ENCODE peak calls at places on chromosome 3, in six cellular contexts. One of them, this sample, is unnamed.
A peak's percentile ranks its signal among the peaks of the same experiment; 100 is the strongest.

GRCh38 chr3:146033950-146034349 is 127.0 kb downstream of the PLOD2 start:
- DNase-seq in RWPE1: no peak
- DNase-seq in effector memory CD4-positive, alpha-beta T cell: no peak
- DNase-seq in fibroblast of lung: no peak
- DNase-seq in tibial artery: no peak
- DNase-seq in hepatocyte: no peak
- DNase-seq in this sample: no peak

GRCh38 chr3:171770689-171771620 is 39.3 kb downstream of the PLD1 start:
- DNase-seq in RWPE1: peak; percentile 88
- DNase-seq in effector memory CD4-positive, alpha-beta T cell: no peak
- DNase-seq in fibroblast of lung: peak; percentile 92
- DNase-seq in tibial artery: peak; percentile 77
- DNase-seq in hepatocyte: peak; percentile 81
- DNase-seq in this sample: no peak

GRCh38 chr3:41693799-41694198 is 268.1 kb downstream of the ULK4 start:
- DNase-seq in RWPE1: no peak
- DNase-seq in effector memory CD4-positive, alpha-beta T cell: no peak
- DNase-seq in fibroblast of lung: peak; percentile 71
- DNase-seq in tibial artery: no peak
- DNase-seq in hepatocyte: no peak
- DNase-seq in this sample: no peak

GRCh38 chr3:15638193-15638890 is 36.8 kb downstream of the BTD start:
- DNase-seq in RWPE1: no peak
- DNase-seq in effector memory CD4-positive, alpha-beta T cell: no peak
- DNase-seq in fibroblast of lung: peak; percentile 24
- DNase-seq in tibial artery: no peak
- DNase-seq in hepatocyte: peak; percentile 25
- DNase-seq in this sample: no peak

GRCh38 chr3:116443096-116443793 is 2.0 kb downstream of the LSAMP start:
- DNase-seq in RWPE1: no peak
- DNase-seq in effector memory CD4-positive, alpha-beta T cell: no peak
- DNase-seq in fibroblast of lung: peak; percentile 29
- DNase-seq in tibial artery: no peak
- DNase-seq in hepatocyte: no peak
- DNase-seq in this sample: no peak

GRCh38 chr3:120841264-120841663 is 66.7 kb upstream of the STXBP5L start:
- DNase-seq in RWPE1: no peak
- DNase-seq in effector memory CD4-positive, alpha-beta T cell: no peak
- DNase-seq in fibroblast of lung: no peak
- DNase-seq in tibial artery: no peak
- DNase-seq in hepatocyte: no peak
- DNase-seq in this sample: no peak

GRCh38 chr3:190345027-190345821 is 23.0 kb upstream of the CLDN1 start:
- DNase-seq in RWPE1: peak; percentile 73
- DNase-seq in effector memory CD4-positive, alpha-beta T cell: no peak
- DNase-seq in fibroblast of lung: peak; percentile 75
- DNase-seq in tibial artery: no peak
- DNase-seq in hepatocyte: peak; percentile 49
- DNase-seq in this sample: no peak

GRCh38 chr3:185362850-185363661 is at the start of gene MAP3K13:
- DNase-seq in RWPE1: peak; percentile 90
- DNase-seq in effector memory CD4-positive, alpha-beta T cell: peak; percentile 1
- DNase-seq in fibroblast of lung: peak; percentile 97
- DNase-seq in tibial artery: peak; percentile 87
- DNase-seq in hepatocyte: peak; percentile 94
- DNase-seq in this sample: peak; percentile 58

GRCh38 chr3:177282028-177282655 is 84.9 kb upstream of the TBL1XR1 start:
- DNase-seq in RWPE1: no peak
- DNase-seq in effector memory CD4-positive, alpha-beta T cell: no peak
- DNase-seq in fibroblast of lung: no peak
- DNase-seq in tibial artery: no peak
- DNase-seq in hepatocyte: no peak
- DNase-seq in this sample: no peak

GRCh38 chr3:62329970-62330369 is 43.4 kb downstream of the FEZF2 start:
- DNase-seq in RWPE1: no peak
- DNase-seq in effector memory CD4-positive, alpha-beta T cell: no peak
- DNase-seq in fibroblast of lung: no peak
- DNase-seq in tibial artery: no peak
- DNase-seq in hepatocyte: no peak
- DNase-seq in this sample: no peak

GRCh38 chr3:78101363-78101762 is 1061.5 kb downstream of the ROBO2 start:
- DNase-seq in RWPE1: no peak
- DNase-seq in effector memory CD4-positive, alpha-beta T cell: no peak
- DNase-seq in fibroblast of lung: peak; percentile 73
- DNase-seq in tibial artery: no peak
- DNase-seq in hepatocyte: no peak
- DNase-seq in this sample: no peak

GRCh38 chr3:169148448-169149348 is 514.8 kb downstream of the MECOM start:
- DNase-seq in RWPE1: no peak
- DNase-seq in effector memory CD4-positive, alpha-beta T cell: no peak
- DNase-seq in fibroblast of lung: no peak
- DNase-seq in tibial artery: no peak
- DNase-seq in hepatocyte: no peak
- DNase-seq in this sample: no peak

GRCh38 chr3:31543375-31543774 is 10.7 kb downstream of the STT3B start:
- DNase-seq in RWPE1: no peak
- DNase-seq in effector memory CD4-positive, alpha-beta T cell: no peak
- DNase-seq in fibroblast of lung: peak; percentile 71
- DNase-seq in tibial artery: no peak
- DNase-seq in hepatocyte: no peak
- DNase-seq in this sample: no peak

GRCh38 chr3:53884623-53885022 is 2.7 kb upstream of the ACTR8 start:
- DNase-seq in RWPE1: no peak
- DNase-seq in effector memory CD4-positive, alpha-beta T cell: no peak
- DNase-seq in fibroblast of lung: no peak
- DNase-seq in tibial artery: no peak
- DNase-seq in hepatocyte: no peak
- DNase-seq in this sample: no peak

GRCh38 chr3:189512039-189512438 is 119.2 kb upstream of the TP63 start:
- DNase-seq in RWPE1: no peak
- DNase-seq in effector memory CD4-positive, alpha-beta T cell: no peak
- DNase-seq in fibroblast of lung: no peak
- DNase-seq in tibial artery: no peak
- DNase-seq in hepatocyte: no peak
- DNase-seq in this sample: no peak

GRCh38 chr3:115626006-115626409 is 2.7 kb downstream of the GAP43 start:
- DNase-seq in RWPE1: no peak
- DNase-seq in effector memory CD4-positive, alpha-beta T cell: no peak
- DNase-seq in fibroblast of lung: no peak
- DNase-seq in tibial artery: no peak
- DNase-seq in hepatocyte: no peak
- DNase-seq in this sample: no peak

GRCh38 chr3:194574639-194575483 is 58.4 kb downstream of the TMEM44 start:
- DNase-seq in RWPE1: peak; percentile 46
- DNase-seq in effector memory CD4-positive, alpha-beta T cell: no peak
- DNase-seq in fibroblast of lung: peak; percentile 80
- DNase-seq in tibial artery: no peak
- DNase-seq in hepatocyte: no peak
- DNase-seq in this sample: no peak

GRCh38 chr3:129820587-129820986 is 72.9 kb downstream of the TMCC1 start:
- DNase-seq in RWPE1: no peak
- DNase-seq in effector memory CD4-positive, alpha-beta T cell: no peak
- DNase-seq in fibroblast of lung: no peak
- DNase-seq in tibial artery: no peak
- DNase-seq in hepatocyte: no peak
- DNase-seq in this sample: no peak

GRCh38 chr3:172550347-172550943 is 27.2 kb upstream of the TNFSF10 start:
- DNase-seq in RWPE1: peak; percentile 84
- DNase-seq in effector memory CD4-positive, alpha-beta T cell: no peak
- DNase-seq in fibroblast of lung: peak; percentile 79
- DNase-seq in tibial artery: no peak
- DNase-seq in hepatocyte: peak; percentile 55
- DNase-seq in this sample: peak; percentile 21

GRCh38 chr3:101836907-101837598 is 12.3 kb upstream of the NFKBIZ start:
- DNase-seq in RWPE1: no peak
- DNase-seq in effector memory CD4-positive, alpha-beta T cell: no peak
- DNase-seq in fibroblast of lung: peak; percentile 90
- DNase-seq in tibial artery: no peak
- DNase-seq in hepatocyte: no peak
- DNase-seq in this sample: no peak

GRCh38 chr3:58749948-58750347 is 83.4 kb upstream of the FAM3D start:
- DNase-seq in RWPE1: no peak
- DNase-seq in effector memory CD4-positive, alpha-beta T cell: no peak
- DNase-seq in fibroblast of lung: no peak
- DNase-seq in tibial artery: no peak
- DNase-seq in hepatocyte: no peak
- DNase-seq in this sample: no peak

GRCh38 chr3:149703474-149703873 is 45.6 kb upstream of the WWTR1 start:
- DNase-seq in RWPE1: no peak
- DNase-seq in effector memory CD4-positive, alpha-beta T cell: no peak
- DNase-seq in fibroblast of lung: peak; percentile 87
- DNase-seq in tibial artery: no peak
- DNase-seq in hepatocyte: no peak
- DNase-seq in this sample: no peak

GRCh38 chr3:71303627-71304260 is 279.8 kb downstream of the FOXP1 start:
- DNase-seq in RWPE1: no peak
- DNase-seq in effector memory CD4-positive, alpha-beta T cell: no peak
- DNase-seq in fibroblast of lung: peak; percentile 14
- DNase-seq in tibial artery: no peak
- DNase-seq in hepatocyte: no peak
- DNase-seq in this sample: no peak

GRCh38 chr3:88668180-88668579 is 439.2 kb upstream of the EPHA3 start:
- DNase-seq in RWPE1: no peak
- DNase-seq in effector memory CD4-positive, alpha-beta T cell: no peak
- DNase-seq in fibroblast of lung: no peak
- DNase-seq in tibial artery: no peak
- DNase-seq in hepatocyte: no peak
- DNase-seq in this sample: no peak

GRCh38 chr3:160291290-160291908 is 66.2 kb downstream of the C3orf80 start:
- DNase-seq in RWPE1: no peak
- DNase-seq in effector memory CD4-positive, alpha-beta T cell: no peak
- DNase-seq in fibroblast of lung: no peak
- DNase-seq in tibial artery: no peak
- DNase-seq in hepatocyte: peak; percentile 50
- DNase-seq in this sample: no peak

GRCh38 chr3:151248772-151249366 is 29.5 kb downstream of the P2RY14 start:
- DNase-seq in RWPE1: no peak
- DNase-seq in effector memory CD4-positive, alpha-beta T cell: no peak
- DNase-seq in fibroblast of lung: no peak
- DNase-seq in tibial artery: no peak
- DNase-seq in hepatocyte: no peak
- DNase-seq in this sample: no peak

GRCh38 chr3:184727357-184728060 is 15.6 kb upstream of the MAGEF1 start:
- DNase-seq in RWPE1: peak; percentile 55
- DNase-seq in effector memory CD4-positive, alpha-beta T cell: peak; percentile 8
- DNase-seq in fibroblast of lung: peak; percentile 71
- DNase-seq in tibial artery: no peak
- DNase-seq in hepatocyte: peak; percentile 90
- DNase-seq in this sample: no peak

GRCh38 chr3:141524988-141525387 is 38.2 kb downstream of the RASA2 start:
- DNase-seq in RWPE1: no peak
- DNase-seq in effector memory CD4-positive, alpha-beta T cell: no peak
- DNase-seq in fibroblast of lung: no peak
- DNase-seq in tibial artery: no peak
- DNase-seq in hepatocyte: no peak
- DNase-seq in this sample: no peak

GRCh38 chr3:156548041-156548687 is 6.8 kb downstream of the SSR3 start:
- DNase-seq in RWPE1: no peak
- DNase-seq in effector memory CD4-positive, alpha-beta T cell: no peak
- DNase-seq in fibroblast of lung: no peak
- DNase-seq in tibial artery: no peak
- DNase-seq in hepatocyte: no peak
- DNase-seq in this sample: no peak
- H3K27ac ChIP-seq in RWPE1: no peak overlapping the region
- H3K27ac ChIP-seq in effector memory CD4-positive, alpha-beta T cell: no peak overlapping the region
- H3K27ac ChIP-seq in fibroblast of lung: peak overlapping the region; percentile 44
- H3K27ac ChIP-seq in tibial artery: peak overlapping the region; percentile 35
- H3K27ac ChIP-seq in hepatocyte: no peak overlapping the region
- H3K27ac ChIP-seq in this sample: no peak overlapping the region

GRCh38 chr3:43319794-43320193 is 33.5 kb downstream of the SNRK start:
- DNase-seq in RWPE1: no peak
- DNase-seq in effector memory CD4-positive, alpha-beta T cell: no peak
- DNase-seq in fibroblast of lung: peak; percentile 21
- DNase-seq in tibial artery: no peak
- DNase-seq in hepatocyte: no peak
- DNase-seq in this sample: no peak

GRCh38 chr3:43317461-43318316 is 31.3 kb downstream of the SNRK start:
- DNase-seq in RWPE1: no peak
- DNase-seq in effector memory CD4-positive, alpha-beta T cell: no peak
- DNase-seq in fibroblast of lung: peak; percentile 66
- DNase-seq in tibial artery: no peak
- DNase-seq in hepatocyte: no peak
- DNase-seq in this sample: no peak

GRCh38 chr3:43320288-43320687 is 33.9 kb downstream of the SNRK start:
- DNase-seq in RWPE1: no peak
- DNase-seq in effector memory CD4-positive, alpha-beta T cell: no peak
- DNase-seq in fibroblast of lung: no peak
- DNase-seq in tibial artery: no peak
- DNase-seq in hepatocyte: no peak
- DNase-seq in this sample: no peak

GRCh38 chr3:43319364-43319763 is 33.0 kb downstream of the SNRK start:
- DNase-seq in RWPE1: no peak
- DNase-seq in effector memory CD4-positive, alpha-beta T cell: no peak
- DNase-seq in fibroblast of lung: peak; percentile 22
- DNase-seq in tibial artery: no peak
- DNase-seq in hepatocyte: no peak
- DNase-seq in this sample: no peak

DNA sequence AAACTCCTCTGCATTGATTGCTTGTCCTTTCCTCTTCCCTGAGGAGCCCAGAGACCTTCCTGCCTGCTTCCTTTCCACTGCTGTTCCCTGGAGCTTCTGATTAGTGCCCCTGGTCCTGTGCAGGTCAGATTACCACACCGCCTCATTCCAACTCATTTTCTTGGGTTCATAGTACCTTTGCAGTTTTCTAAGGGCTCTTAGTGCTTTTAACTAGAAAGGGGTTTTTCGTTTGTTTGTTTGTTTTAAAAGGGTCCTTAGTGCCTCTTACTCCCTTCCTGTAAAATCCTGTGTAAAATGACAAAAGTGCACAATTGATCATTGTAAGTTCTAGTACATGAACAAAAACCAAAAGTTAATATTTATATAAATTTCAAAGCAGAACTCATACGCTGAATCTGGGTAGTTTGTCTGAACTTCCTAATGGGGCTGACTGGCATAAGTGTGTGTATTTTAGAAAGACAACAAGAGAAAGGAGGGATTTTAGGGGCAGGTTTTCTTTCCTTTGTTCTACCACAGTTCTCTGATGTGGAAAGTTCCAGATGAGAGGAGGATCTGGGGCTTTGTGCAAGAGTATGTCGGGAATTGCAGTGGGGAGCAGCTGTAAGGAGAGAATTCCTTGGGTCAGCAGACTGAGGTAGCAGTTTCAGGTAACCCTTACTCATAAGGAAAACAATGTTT is 30.6 kb downstream of the SNRK start:
- DNase-seq in RWPE1: no peak
- DNase-seq in effector memory CD4-positive, alpha-beta T cell: no peak
- DNase-seq in fibroblast of lung: no peak
- DNase-seq in tibial artery: no peak
- DNase-seq in hepatocyte: no peak
- DNase-seq in this sample: no peak
- H3K27ac ChIP-seq in RWPE1: no peak overlapping the region
- H3K27ac ChIP-seq in effector memory CD4-positive, alpha-beta T cell: no peak overlapping the region
- H3K27ac ChIP-seq in fibroblast of lung: no peak overlapping the region
- H3K27ac ChIP-seq in tibial artery: no peak overlapping the region
- H3K27ac ChIP-seq in hepatocyte: peak overlapping the region; percentile 7
- H3K27ac ChIP-seq in this sample: peak overlapping the region; percentile 65

GRCh38 chr3:188241072-188241471 is 87.1 kb downstream of the LPP start:
- DNase-seq in RWPE1: no peak
- DNase-seq in effector memory CD4-positive, alpha-beta T cell: no peak
- DNase-seq in fibroblast of lung: peak; percentile 67
- DNase-seq in tibial artery: peak; percentile 74
- DNase-seq in hepatocyte: peak; percentile 50
- DNase-seq in this sample: no peak
- H3K27ac ChIP-seq in RWPE1: no peak overlapping the region
- H3K27ac ChIP-seq in effector memory CD4-positive, alpha-beta T cell: no peak overlapping the region
- H3K27ac ChIP-seq in fibroblast of lung: peak overlapping the region; percentile 6
- H3K27ac ChIP-seq in tibial artery: peak overlapping the region; percentile 68
- H3K27ac ChIP-seq in hepatocyte: peak overlapping the region; percentile 49
- H3K27ac ChIP-seq in this sample: no peak overlapping the region

GRCh38 chr3:55296035-55296434 is 191.1 kb downstream of the WNT5A start:
- DNase-seq in RWPE1: no peak
- DNase-seq in effector memory CD4-positive, alpha-beta T cell: no peak
- DNase-seq in fibroblast of lung: peak; percentile 43
- DNase-seq in tibial artery: no peak
- DNase-seq in hepatocyte: no peak
- DNase-seq in this sample: no peak
- H3K27ac ChIP-seq in RWPE1: no peak overlapping the region
- H3K27ac ChIP-seq in effector memory CD4-positive, alpha-beta T cell: no peak overlapping the region
- H3K27ac ChIP-seq in fibroblast of lung: no peak overlapping the region
- H3K27ac ChIP-seq in tibial artery: no peak overlapping the region
- H3K27ac ChIP-seq in hepatocyte: no peak overlapping the region
- H3K27ac ChIP-seq in this sample: no peak overlapping the region